ENCODE peak calls at places on chromosomes 16 and 17, in five cellular contexts. One of them, this sample, is unnamed. For H3K4me1, the result is how much of the 10 kb centered on the place peaks cover.

GRCh38 chr16:87132361-87133014 is 184.7 kb downstream of the C16orf95 start:
- DNase-seq in HepG2: peak
- DNase-seq in transverse colon: no peak
- DNase-seq in GM12878: no peak
- DNase-seq in K562: no peak
- DNase-seq in this sample: no peak

GRCh38 chr17:59126809-59127417 is 20.2 kb upstream of the TRIM37 start:
- DNase-seq in HepG2: no peak
- DNase-seq in transverse colon: no peak
- DNase-seq in GM12878: no peak
- DNase-seq in K562: no peak
- DNase-seq in this sample: no peak

GRCh38 chr17:65085397-65085796 is 28.9 kb upstream of the GNA13 start:
- DNase-seq in HepG2: no peak
- DNase-seq in transverse colon: no peak
- DNase-seq in GM12878: no peak
- DNase-seq in K562: no peak
- DNase-seq in this sample: no peak

GRCh38 chr16:50593410-50594139 is 45.4 kb downstream of the NKD1 start:
- DNase-seq in HepG2: no peak
- DNase-seq in transverse colon: no peak
- DNase-seq in GM12878: no peak
- DNase-seq in K562: peak
- DNase-seq in this sample: no peak

GRCh38 chr16:30183961-30184429 is 593 bp downstream of the CORO1A start:
- DNase-seq in HepG2: no peak
- DNase-seq in transverse colon: peak
- DNase-seq in GM12878: peak
- DNase-seq in K562: no peak
- DNase-seq in this sample: peak

GRCh38 chr16:28563218-28563617 is 9.5 kb downstream of the SGF29 start:
- DNase-seq in HepG2: no peak
- DNase-seq in transverse colon: no peak
- DNase-seq in GM12878: no peak
- DNase-seq in K562: no peak
- DNase-seq in this sample: no peak

GRCh38 chr17:43389022-43389947 is 9.5 kb upstream of the ARL4D start:
- DNase-seq in HepG2: peak
- DNase-seq in transverse colon: peak
- DNase-seq in GM12878: no peak
- DNase-seq in K562: peak
- DNase-seq in this sample: peak

GRCh38 chr17:9814337-9814945 is 7.4 kb downstream of the GSG1L2 start:
- DNase-seq in HepG2: no peak
- DNase-seq in transverse colon: no peak
- DNase-seq in GM12878: no peak
- DNase-seq in K562: no peak
- DNase-seq in this sample: no peak

GRCh38 chr16:17414916-17415315 is 55.8 kb downstream of the XYLT1 start:
- DNase-seq in HepG2: no peak
- DNase-seq in transverse colon: no peak
- DNase-seq in GM12878: no peak
- DNase-seq in K562: no peak
- DNase-seq in this sample: no peak

GRCh38 chr17:39400547-39401411 is 647 bp downstream of the FBXL20 start:
- DNase-seq in HepG2: no peak
- DNase-seq in transverse colon: peak
- DNase-seq in GM12878: no peak
- DNase-seq in K562: no peak
- DNase-seq in this sample: peak

DNA sequence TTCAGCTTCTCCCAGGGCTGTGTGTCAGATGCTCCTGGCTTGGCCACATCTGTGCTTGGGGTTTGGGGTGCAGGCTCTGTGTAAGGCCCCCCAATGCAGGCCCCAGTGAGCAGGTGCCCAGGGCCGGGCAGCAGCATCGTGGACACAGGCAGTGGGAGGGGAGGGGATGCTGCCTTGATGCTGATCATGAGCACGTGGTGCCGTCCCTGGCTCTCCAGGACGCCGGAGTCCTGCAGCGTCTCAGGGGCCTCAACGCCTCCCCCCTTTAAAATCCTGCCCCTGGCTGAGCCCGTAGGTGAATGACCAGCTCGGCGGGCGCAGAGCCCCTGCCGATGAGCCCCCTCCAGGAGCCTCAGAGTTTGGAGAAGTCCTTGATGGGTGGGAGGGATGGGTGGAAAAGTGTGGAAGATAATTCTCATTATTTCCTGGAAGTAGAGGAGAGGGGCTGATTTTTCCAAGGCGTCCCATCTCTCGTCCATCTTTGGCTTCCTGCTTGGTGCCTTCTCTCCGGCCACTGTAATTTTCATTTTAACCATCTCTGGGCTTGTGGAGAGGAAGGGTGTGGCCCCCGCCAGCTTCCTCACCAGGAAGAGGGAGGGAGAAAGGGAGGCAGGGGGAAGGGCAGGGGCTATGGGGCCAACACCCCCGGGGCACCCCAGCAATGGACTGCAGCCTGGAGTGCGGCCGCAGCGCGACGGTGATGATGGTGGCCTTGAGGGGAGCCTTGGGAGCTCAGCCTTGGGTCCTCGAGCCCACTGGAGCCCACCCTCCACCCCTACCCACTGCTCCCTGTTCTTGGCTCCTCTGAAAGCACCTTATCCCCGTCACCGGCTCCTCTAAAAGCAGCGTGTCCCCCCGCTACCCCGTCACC is 9.3 kb downstream of the METRNL start:
- DNase-seq in HepG2: no peak
- DNase-seq in transverse colon: no peak
- DNase-seq in GM12878: no peak
- DNase-seq in K562: no peak
- DNase-seq in this sample: no peak
- H3K4me1 ChIP-seq in HepG2: under half
- H3K4me1 ChIP-seq in transverse colon: under half
- H3K4me1 ChIP-seq in GM12878: under half
- H3K4me1 ChIP-seq in K562: half or more
- H3K4me1 ChIP-seq in this sample: under half

DNA sequence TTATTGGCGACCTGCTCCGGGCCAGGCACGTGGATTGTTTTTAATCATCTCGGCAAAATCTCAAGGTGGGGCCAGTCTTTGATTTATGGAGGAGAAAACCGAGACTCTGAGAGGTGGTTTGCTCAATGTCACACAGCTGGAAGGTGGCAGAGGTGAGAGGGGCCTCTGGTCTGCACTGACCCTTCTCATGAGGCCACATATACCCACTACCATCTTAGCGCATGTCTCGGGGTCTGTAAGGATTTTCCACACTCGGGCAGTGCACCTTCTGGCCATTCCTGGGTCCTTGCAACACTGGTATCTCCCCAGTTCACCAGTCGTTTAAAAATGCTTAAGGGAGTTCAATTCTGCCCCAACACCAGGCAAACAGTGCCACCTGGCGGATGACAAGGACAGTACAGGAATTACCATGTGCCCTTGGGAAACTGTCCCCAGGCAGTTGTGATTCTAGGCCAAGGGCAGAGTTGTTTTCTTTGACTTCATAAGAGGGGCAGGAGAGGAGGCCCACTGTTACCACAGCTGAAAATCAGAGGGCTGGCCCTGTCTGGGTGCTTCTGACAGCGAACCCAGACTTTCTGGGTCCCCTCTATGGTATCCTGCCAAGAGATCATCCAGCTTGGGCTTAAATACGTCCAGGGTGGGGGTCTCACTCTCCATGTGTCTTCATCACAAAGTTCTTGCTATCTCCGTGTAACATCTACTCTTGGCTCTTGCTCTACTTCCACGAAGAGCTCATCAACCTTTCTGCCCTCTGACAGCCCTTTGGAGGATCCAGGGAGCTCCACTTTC is 39.4 kb upstream of the RAI1 start:
- DNase-seq in HepG2: peak
- DNase-seq in transverse colon: peak
- DNase-seq in GM12878: peak
- DNase-seq in K562: peak
- DNase-seq in this sample: peak
- TF ChIP-seq EP300 in HepG2: no peak
- TF ChIP-seq EP300 in transverse colon: no peak
- TF ChIP-seq EP300 in GM12878: no peak
- TF ChIP-seq EP300 in K562: no peak
- TF ChIP-seq EP300 in this sample: no peak

DNA sequence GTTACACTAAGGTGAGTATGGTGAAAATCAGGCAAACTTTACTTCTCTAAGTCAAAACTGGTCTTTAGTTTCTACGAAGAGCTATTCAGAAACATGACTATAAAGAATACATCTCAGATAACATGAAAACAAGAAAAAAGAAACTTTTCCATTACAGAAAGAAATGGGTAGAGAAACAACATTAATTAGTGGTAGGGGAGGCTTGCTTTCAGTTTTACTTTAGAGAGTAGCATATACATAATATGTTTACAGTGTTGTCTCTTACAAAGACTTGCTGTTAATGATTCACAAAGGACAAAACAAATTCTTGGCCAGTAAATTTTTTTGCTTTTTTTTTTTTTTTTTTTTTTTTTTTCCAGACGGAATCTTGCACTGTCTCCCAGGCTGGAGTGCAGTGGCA is 34.2 kb downstream of the CRLF3 start:
- DNase-seq in HepG2: no peak
- DNase-seq in transverse colon: no peak
- DNase-seq in GM12878: no peak
- DNase-seq in K562: no peak
- DNase-seq in this sample: no peak
- H3K4me1 ChIP-seq in HepG2: under half
- H3K4me1 ChIP-seq in transverse colon: under half
- H3K4me1 ChIP-seq in GM12878: under half
- H3K4me1 ChIP-seq in K562: under half
- H3K4me1 ChIP-seq in this sample: under half

GRCh38 chr17:81869221-81870154 is 1.6 kb downstream of the ARHGDIA start:
- DNase-seq in HepG2: no peak
- DNase-seq in transverse colon: peak
- DNase-seq in GM12878: no peak
- DNase-seq in K562: peak
- DNase-seq in this sample: peak

GRCh38 chr17:81870155-81870977 is 771 bp downstream of the ARHGDIA start:
- DNase-seq in HepG2: no peak
- DNase-seq in transverse colon: peak
- DNase-seq in GM12878: no peak
- DNase-seq in K562: peak
- DNase-seq in this sample: peak

GRCh38 chr17:81868674-81869220 is 2.4 kb downstream of the ARHGDIA start:
- DNase-seq in HepG2: peak
- DNase-seq in transverse colon: peak
- DNase-seq in GM12878: no peak
- DNase-seq in K562: peak
- DNase-seq in this sample: peak

GRCh38 chr17:81870978-81871386 is at the start of gene ARHGDIA:
- DNase-seq in HepG2: no peak
- DNase-seq in transverse colon: no peak
- DNase-seq in GM12878: no peak
- DNase-seq in K562: peak
- DNase-seq in this sample: no peak

GRCh38 chr17:81871387-81872120 is 417 bp upstream of the ARHGDIA start:
- DNase-seq in HepG2: peak
- DNase-seq in transverse colon: peak
- DNase-seq in GM12878: peak
- DNase-seq in K562: no peak
- DNase-seq in this sample: peak
- TF ChIP-seq EP300 in HepG2: peak
- TF ChIP-seq EP300 in transverse colon: no peak
- TF ChIP-seq EP300 in GM12878: no peak
- TF ChIP-seq EP300 in K562: no peak
- TF ChIP-seq EP300 in this sample: peak

GRCh38 chr17:45423936-45424335 is 8.7 kb downstream of the ARHGAP27 start:
- DNase-seq in HepG2: no peak
- DNase-seq in transverse colon: no peak
- DNase-seq in GM12878: no peak
- DNase-seq in K562: no peak
- DNase-seq in this sample: no peak

GRCh38 chr17:45425984-45426413 is 6.7 kb downstream of the ARHGAP27 start:
- DNase-seq in HepG2: no peak
- DNase-seq in transverse colon: no peak
- DNase-seq in GM12878: no peak
- DNase-seq in K562: no peak
- DNase-seq in this sample: no peak

GRCh38 chr17:45424769-45425124 is 7.9 kb downstream of the ARHGAP27 start:
- DNase-seq in HepG2: no peak
- DNase-seq in transverse colon: no peak
- DNase-seq in GM12878: no peak
- DNase-seq in K562: no peak
- DNase-seq in this sample: no peak

GRCh38 chr17:45426561-45426960 is 6.1 kb downstream of the ARHGAP27 start:
- DNase-seq in HepG2: no peak
- DNase-seq in transverse colon: no peak
- DNase-seq in GM12878: no peak
- DNase-seq in K562: no peak
- DNase-seq in this sample: no peak

GRCh38 chr17:45425125-45425983 is 7.3 kb downstream of the ARHGAP27 start:
- DNase-seq in HepG2: peak
- DNase-seq in transverse colon: peak
- DNase-seq in GM12878: no peak
- DNase-seq in K562: peak
- DNase-seq in this sample: no peak
- H3K4me1 ChIP-seq in HepG2: half or more
- H3K4me1 ChIP-seq in transverse colon: under half
- H3K4me1 ChIP-seq in GM12878: under half
- H3K4me1 ChIP-seq in K562: under half
- H3K4me1 ChIP-seq in this sample: under half

This sample was measured in ovary.